ENCODE peak calls at places on chromosomes 16 and 17, in eight cellular contexts. E is activated CD4-positive, alpha-beta T cell treated with anti-CD3 and anti-CD28 coated beads, Interleukin-2, amount 50 U/mL, for 1 hour; F is NCI-H748 treated with DMSO at 0.1 percent for 48 hours; I is naive thymus-derived CD4-positive, alpha-beta T cell; Q is esophagus squamous epithelium; H is mesenteric fat pad; Z is NCI-H187; O is thoracic aorta. L is an unnamed sample.

GRCh38 chr17:44219636-44220210 is at the start of gene UBTF:
- DNase-seq in O (no peak), Q (no peak), H (no peak), F (peak), E (peak), I (no peak), Z (no peak), L (peak)

GRCh38 chr17:28953444-28954118 is 2.3 kb upstream of the PHF12 start:
- DNase-seq in H (peak), O (no peak), E (peak), Z (no peak), I (no peak), Q (no peak), F (peak), L (peak)

GRCh38 chr17:44581868-44582267 is 24.6 kb downstream of the FZD2 start:
- DNase-seq in F (no peak), O (no peak), Q (no peak), I (no peak), Z (no peak), H (no peak), E (no peak), L (no peak)

GRCh38 chr17:65013613-65014391 is 42.7 kb downstream of the GNA13 start:
- DNase-seq in E (no peak), F (no peak), Z (no peak), I (no peak), O (no peak), H (no peak), Q (no peak), L (peak)

GRCh38 chr17:77465358-77466041 is 324.7 kb downstream of the SEC14L1 start:
- DNase-seq in H (no peak), I (peak), Z (no peak), O (peak), F (no peak), E (peak), Q (peak), L (peak)

GRCh38 chr17:50208611-50209061 is 7.2 kb upstream of the COL1A1 start:
- DNase-seq in H (peak), F (no peak), E (no peak), O (no peak), I (no peak), Z (no peak), Q (no peak), L (no peak)

GRCh38 chr16:84298376-84298899 is 3.8 kb downstream of the WFDC1 start:
- DNase-seq in O (no peak), F (no peak), I (no peak), H (no peak), E (no peak), Z (no peak), Q (no peak), L (no peak)

GRCh38 chr16:69606985-69607384 is 41.2 kb downstream of the NFAT5 start:
- DNase-seq in H (no peak), F (no peak), Z (no peak), Q (no peak), E (no peak), I (no peak), O (no peak), L (no peak)

GRCh38 chr16:89116341-89117238 is 22.9 kb downstream of the ACSF3 start:
- DNase-seq in E (no peak), I (no peak), H (no peak), O (no peak), Z (no peak), Q (no peak), F (no peak), L (no peak)

GRCh38 chr17:6915620-6916019 is 80.2 kb upstream of the ALOX12 start:
- DNase-seq in I (no peak), F (no peak), H (no peak), Q (no peak), O (no peak), E (no peak), Z (no peak), L (no peak)

GRCh38 chr17:42908872-42909700 is 8.5 kb downstream of the G6PC1 start:
- DNase-seq in O (no peak), I (no peak), E (no peak), Z (no peak), Q (no peak), F (no peak), H (no peak), L (peak)

GRCh38 chr16:50273888-50274770 is 7.8 kb downstream of the ADCY7 start:
- DNase-seq in H (no peak), O (no peak), I (peak), Z (no peak), E (peak), Q (no peak), F (no peak), L (no peak)